ENCODE peak calls at places on chromosomes 12 and 14, in ten cellular contexts. M is neural progenitor cell, T is PC-9, Q is fibroblast of lung, I is IMR-90, G is astrocyte, Y is mammary epithelial cell, Z is GM23248, D is GM12878, A is GM23338. B is an unnamed sample.

GRCh38 chr14:50964683-50965390 is 20.6 kb upstream of the PYGL start:
- DNase-seq in Y (peak; percentile 96), T (peak; percentile 93), A (no peak), M (no peak), Q (peak; percentile 100), I (peak; percentile 99), D (no peak), Z (peak; percentile 95), G (peak; percentile 95), B (no peak)

GRCh38 chr14:35378638-35379568 is 25.6 kb downstream of the NFKBIA start:
- DNase-seq in Y (no peak), Z (peak; percentile 27), I (no peak), Q (peak; percentile 86), M (no peak), A (no peak), T (no peak), G (no peak), D (no peak), B (no peak)

GRCh38 chr14:64117671-64118402 is 176.3 kb downstream of the ESR2 start:
- DNase-seq in Z (peak; percentile 51), G (peak; percentile 87), Y (peak; percentile 92), M (no peak), I (peak; percentile 28), Q (peak; percentile 57), T (no peak), A (no peak), D (no peak), B (no peak)

GRCh38 chr12:77895699-77896098 is 65.0 kb downstream of the NAV3 start:
- DNase-seq in Y (no peak), A (no peak), M (no peak), G (no peak), Z (no peak), D (no peak), I (no peak), Q (no peak), T (no peak), B (no peak)

GRCh38 chr14:91946313-91947195 is 940 bp downstream of the FBLN5 start:
- DNase-seq in D (no peak), Z (peak; percentile 76), A (no peak), G (peak; percentile 22), Q (peak; percentile 50), T (no peak), Y (no peak), I (peak; percentile 41), M (no peak), B (no peak)

GRCh38 chr14:92747701-92748258 is 647 bp downstream of the LGMN start:
- DNase-seq in D (no peak), A (peak; percentile 35), G (peak; percentile 21), Z (peak; percentile 65), M (peak; percentile 55), I (no peak), T (no peak), Y (no peak), Q (no peak), B (peak; percentile 15)

GRCh38 chr12:76927170-76927784 is 48.5 kb upstream of the CSRP2 start:
- DNase-seq in Z (peak; percentile 64), D (no peak), I (peak; percentile 57), G (no peak), T (no peak), Y (peak; percentile 25), A (peak; percentile 90), Q (peak; percentile 58), M (peak; percentile 75), B (peak; percentile 43)

GRCh38 chr14:103232831-103233319 is 101.2 kb upstream of the EIF5 start:
- DNase-seq in T (no peak), I (no peak), Y (no peak), M (no peak), Q (no peak), A (no peak), D (no peak), G (no peak), Z (no peak), B (no peak)

GRCh38 chr12:24852420-24852819 is 96.5 kb downstream of the BCAT1 start:
- DNase-seq in A (no peak), M (no peak), Q (peak; percentile 29), Y (no peak), G (no peak), D (no peak), I (no peak), Z (peak; percentile 20), T (no peak), B (peak; percentile 12)

GRCh38 chr12:24853094-24853493 is 95.8 kb downstream of the BCAT1 start:
- DNase-seq in A (no peak), T (no peak), M (no peak), Q (no peak), I (no peak), Y (no peak), Z (no peak), D (no peak), G (no peak), B (no peak)

GRCh38 chr12:24850486-24850885 is 98.4 kb downstream of the BCAT1 start:
- DNase-seq in A (no peak), I (no peak), Q (peak; percentile 33), G (no peak), Y (no peak), Z (no peak), M (no peak), T (no peak), D (no peak), B (no peak)

GRCh38 chr12:24851341-24851740 is 97.6 kb downstream of the BCAT1 start:
- DNase-seq in Z (no peak), M (no peak), T (no peak), Y (no peak), D (no peak), G (no peak), A (no peak), Q (no peak), I (no peak), B (no peak)

DNA sequence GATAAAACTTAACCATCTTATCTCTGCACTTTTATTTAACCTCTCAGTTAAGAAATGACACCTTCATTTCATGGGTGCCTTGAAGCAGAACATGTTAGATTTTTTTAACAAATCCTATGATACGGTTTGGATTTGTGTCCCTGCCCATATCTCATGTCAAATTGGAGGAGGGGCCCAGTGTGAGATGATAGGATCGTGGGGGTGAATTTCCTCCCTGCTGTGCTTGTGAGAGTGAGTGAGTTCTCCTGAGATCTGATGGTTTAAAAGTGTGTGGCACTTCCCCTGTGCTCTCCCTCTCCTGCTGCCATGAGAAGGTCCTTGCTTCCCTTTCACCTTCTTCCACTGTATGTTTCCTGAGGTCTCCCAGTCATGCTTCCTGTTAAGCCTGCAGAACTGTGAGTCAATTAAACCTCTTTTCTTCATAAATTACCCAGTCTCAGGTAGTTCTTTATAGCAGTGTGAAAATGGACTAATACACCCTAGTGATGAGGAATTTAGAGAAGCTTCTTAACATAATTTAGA is 97.0 kb downstream of the BCAT1 start:
- DNase-seq in D (no peak), Z (no peak), G (no peak), T (no peak), Q (no peak), M (no peak), Y (no peak), I (no peak), A (no peak), B (no peak)
- H3K36me3 ChIP-seq in D (no peaks in the 10 kb centered on the region), Z (no peaks in the 10 kb centered on the region), G (peaks cover 5% of the 10 kb centered on the region), T (no peaks in the 10 kb centered on the region), Q (no peaks in the 10 kb centered on the region), M (peaks cover 6% of the 10 kb centered on the region), Y (no peaks in the 10 kb centered on the region), I (peaks cover 8% of the 10 kb centered on the region), A (peaks cover 4% of the 10 kb centered on the region), B (peaks cover 47% of the 10 kb centered on the region)

DNA sequence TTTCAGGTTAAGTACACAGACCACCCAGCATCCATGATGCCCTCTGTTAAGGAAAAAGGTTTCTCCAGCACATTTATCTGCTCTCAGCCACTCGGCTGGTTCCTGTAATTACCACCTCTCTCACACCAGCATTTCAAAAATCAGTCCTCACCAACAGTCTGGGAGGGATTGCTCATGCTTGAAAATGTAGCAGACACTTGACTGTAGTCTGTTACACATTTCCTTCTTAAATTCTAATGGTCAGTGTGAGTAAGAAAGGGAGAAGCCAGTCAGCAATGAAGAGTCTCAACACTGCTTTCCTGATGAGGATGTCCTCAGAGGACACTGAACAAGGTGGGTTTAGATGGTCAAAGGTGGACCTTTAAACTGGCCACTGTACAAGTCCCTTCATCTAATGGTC is 6.0 kb downstream of the ZBTB39 start:
- DNase-seq in Q (no peak), T (no peak), A (no peak), Y (no peak), D (no peak), I (peak; percentile 27), Z (peak; percentile 67), M (no peak), G (no peak), B (no peak)
- H4K20me1 ChIP-seq in Q (no peaks in the 10 kb centered on the region), T (peaks cover 11% of the 10 kb centered on the region), A (peaks cover 18% of the 10 kb centered on the region), Y (no peaks in the 10 kb centered on the region), D (no peaks in the 10 kb centered on the region), I (peaks cover 46% of the 10 kb centered on the region), Z (no peaks in the 10 kb centered on the region), M (peaks cover 80% of the 10 kb centered on the region), G (peaks cover 89% of the 10 kb centered on the region), B (peaks cover 11% of the 10 kb centered on the region)

DNA sequence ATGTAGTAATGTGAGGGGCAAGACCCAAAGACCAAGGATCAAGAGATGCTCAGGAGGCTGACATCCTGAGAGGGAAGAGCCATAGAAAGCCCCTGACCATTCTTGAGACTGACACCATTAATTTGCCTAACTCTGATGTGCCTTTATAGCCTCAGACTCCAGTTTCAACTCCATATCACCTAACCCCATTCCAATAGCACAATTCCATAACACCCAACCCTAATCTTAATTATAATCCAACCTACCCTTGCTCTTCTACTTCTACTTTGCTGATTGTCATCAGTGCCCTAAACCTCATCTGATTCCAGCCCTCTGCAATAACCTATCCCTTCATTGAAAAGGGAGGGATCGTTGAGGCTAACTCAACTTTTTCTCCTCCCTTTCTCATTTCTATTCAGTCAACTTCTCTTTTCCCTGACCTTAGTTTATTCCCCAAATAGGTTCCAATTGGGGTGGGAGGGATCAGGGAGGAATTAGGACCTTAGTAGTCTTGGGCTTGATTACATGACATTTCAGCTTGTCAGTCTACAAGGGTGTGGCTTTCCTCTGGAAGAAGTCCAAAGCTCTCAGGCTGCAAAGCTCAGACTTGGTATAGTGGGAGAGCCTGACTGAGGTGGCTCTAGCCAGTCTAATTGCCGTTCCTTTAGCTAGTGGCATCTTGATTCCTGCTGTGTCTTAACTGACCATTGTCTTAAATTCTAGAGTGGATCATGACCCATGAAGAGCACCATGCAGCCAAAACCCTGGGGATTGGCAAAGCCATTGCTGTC is 3.1 kb downstream of the PFKM start:
- DNase-seq in T (no peak), M (peak; percentile 20), Z (no peak), Q (no peak), D (no peak), Y (no peak), I (no peak), A (no peak), G (no peak), B (no peak)
- H3K4me2 ChIP-seq in T (no peak overlapping the region), M (peak overlapping the region; percentile 89), Z (no peak overlapping the region), Q (no peak overlapping the region), D (no peak overlapping the region), Y (no peak overlapping the region), I (no peak overlapping the region), A (no peak overlapping the region), G (no peak overlapping the region), B (no peak overlapping the region)

GRCh38 chr14:68970096-68970612 is 8.9 kb downstream of the ACTN1 start:
- DNase-seq in A (peak; percentile 73), G (no peak), M (no peak), D (no peak), Z (no peak), I (no peak), T (no peak), Q (no peak), Y (no peak), B (no peak)

GRCh38 chr14:68972507-68973272 is 6.4 kb downstream of the ACTN1 start:
- DNase-seq in D (no peak), A (no peak), Z (no peak), G (no peak), Q (peak; percentile 94), M (no peak), T (no peak), I (peak; percentile 94), Y (no peak), B (no peak)

GRCh38 chr14:68970736-68971135 is 8.4 kb downstream of the ACTN1 start:
- DNase-seq in G (no peak), I (no peak), M (no peak), A (no peak), D (no peak), Z (no peak), Q (no peak), Y (no peak), T (no peak), B (no peak)

GRCh38 chr14:68973639-68974038 is 5.5 kb downstream of the ACTN1 start:
- DNase-seq in T (no peak), G (no peak), I (no peak), D (no peak), Y (no peak), Q (no peak), M (no peak), A (no peak), Z (no peak), B (no peak)

DNA sequence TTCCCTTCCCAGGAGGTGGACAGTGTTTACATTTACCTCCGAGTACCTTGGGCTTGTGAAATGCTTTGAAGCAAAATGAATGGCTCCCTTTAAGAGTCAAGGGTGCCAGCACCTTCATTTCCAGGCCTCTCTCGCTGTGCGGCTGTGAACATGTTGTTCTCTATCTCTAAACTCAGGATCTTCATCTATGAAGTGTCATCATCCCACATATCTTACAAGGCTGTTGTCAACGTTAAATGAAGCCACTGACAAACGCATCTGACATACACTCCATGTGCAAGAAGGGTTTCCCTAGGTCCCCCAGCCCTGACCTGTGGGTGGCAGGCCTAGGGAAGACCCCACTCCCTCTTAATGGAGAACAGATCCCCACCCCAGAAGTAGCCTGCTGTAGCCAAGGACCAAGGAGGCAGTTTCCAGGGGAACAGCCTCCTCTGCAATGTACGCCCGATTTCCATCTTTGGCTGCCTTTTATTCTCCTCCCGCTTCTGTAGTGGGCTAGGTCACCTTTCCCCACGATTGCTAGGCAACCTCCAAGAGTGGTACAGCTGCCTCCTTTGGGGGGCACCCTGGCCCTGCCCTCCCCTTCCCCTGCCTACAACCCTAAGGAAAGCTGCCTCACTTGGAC is 7.6 kb downstream of the ACTN1 start:
- DNase-seq in G (no peak), M (no peak), A (no peak), T (no peak), Z (no peak), D (no peak), Y (no peak), Q (no peak), I (no peak), B (no peak)
- H3K36me3 ChIP-seq in G (peaks cover 65% of the 10 kb centered on the region), M (no peaks in the 10 kb centered on the region), A (no peaks in the 10 kb centered on the region), T (peaks cover 62% of the 10 kb centered on the region), Z (peaks cover 32% of the 10 kb centered on the region), D (no peaks in the 10 kb centered on the region), Y (peaks cover 50% of the 10 kb centered on the region), Q (peaks cover 20% of the 10 kb centered on the region), I (peaks cover 64% of the 10 kb centered on the region), B (no peaks in the 10 kb centered on the region)